ENCODE peak calls at places on chromosomes 1 and 21, in seven cellular contexts. X, E, M, U, R, Q and O are unnamed samples. For H3K9me3, the result is how much of the 10 kb centered on the place peaks cover.

GRCh38 chr1:226939439-226940028 is 560 bp upstream of the COQ8A start:
- DNase-seq in M (peak), R (peak), E (no peak), X (peak), U (peak), Q (peak), O (peak)

GRCh38 chr1:236980673-236981072 is 23.6 kb downstream of the MT1HL1 start:
- DNase-seq in E (no peak), R (no peak), M (no peak), X (no peak), Q (no peak), U (no peak), O (no peak)

GRCh38 chr1:204241050-204241449 is 27.3 kb upstream of the GOLT1A start:
- DNase-seq in M (no peak), E (peak), U (no peak), R (no peak), X (no peak), Q (no peak), O (no peak)

GRCh38 chr1:160776178-160776577 is 19.8 kb upstream of the LY9 start:
- DNase-seq in X (no peak), U (no peak), Q (no peak), E (no peak), M (no peak), R (no peak), O (no peak)

GRCh38 chr21:44299085-44299457 is 782 bp upstream of the PFKL start:
- DNase-seq in Q (no peak), M (no peak), X (no peak), U (no peak), R (no peak), E (peak), O (no peak)

GRCh38 chr1:223189903-223190724 is 47.1 kb upstream of the TLR5 start:
- DNase-seq in M (no peak), X (no peak), Q (no peak), U (peak), E (peak), R (no peak), O (no peak)

GRCh38 chr1:15952317-15953258 is 23.3 kb downstream of the ZBTB17 start:
- DNase-seq in U (no peak), M (no peak), R (no peak), Q (no peak), E (peak), X (peak), O (no peak)

GRCh38 chr1:211537253-211537652 is 41.7 kb downstream of the SLC30A1 start:
- DNase-seq in Q (no peak), M (no peak), R (no peak), U (no peak), E (peak), X (peak), O (no peak)

GRCh38 chr1:33181038-33181861 is 593 bp downstream of the TRIM62 start:
- DNase-seq in R (peak), E (peak), Q (peak), X (peak), U (peak), M (peak), O (peak)

GRCh38 chr1:1429671-1430073 is 5.8 kb upstream of the VWA1 start:
- DNase-seq in Q (no peak), E (peak), R (no peak), M (no peak), U (no peak), X (peak), O (no peak)

GRCh38 chr1:170586942-170587593 is 55.1 kb downstream of the GORAB start:
- DNase-seq in M (no peak), U (no peak), E (peak), R (no peak), X (peak), Q (no peak), O (no peak)

GRCh38 chr1:247247568-247247967 is 8.3 kb upstream of the VN1R5 start:
- DNase-seq in Q (no peak), E (no peak), X (no peak), M (no peak), U (no peak), R (no peak), O (no peak)

GRCh38 chr1:27569088-27569459 is 34.9 kb downstream of the AHDC1 start:
- DNase-seq in U (no peak), E (no peak), M (no peak), R (peak), Q (no peak), X (no peak), O (no peak)
- H3K4me3 ChIP-seq in U (no peak), E (no peak), M (no peak), R (no peak), Q (peak), X (no peak), O (no peak)

DNA sequence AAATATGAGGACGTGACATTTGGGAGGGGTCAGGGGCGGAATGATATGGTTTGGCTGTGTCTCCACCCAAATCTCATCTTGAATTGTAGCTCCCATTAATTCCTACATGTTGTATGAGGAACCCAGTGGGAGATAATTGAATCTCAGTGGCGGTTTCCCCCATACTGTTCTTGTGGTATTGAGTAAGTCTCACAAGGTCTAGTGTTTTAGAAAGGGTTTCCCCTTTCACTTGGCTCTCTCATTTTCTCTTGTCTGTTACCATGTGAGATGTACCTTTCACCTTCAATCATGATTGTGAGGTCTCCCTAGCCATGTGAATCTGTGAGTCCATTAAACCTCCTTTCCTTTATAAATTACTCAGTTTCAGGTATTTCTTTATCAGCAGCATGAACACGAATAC is 663.6 kb upstream of the CHRM3 start:
- DNase-seq in X (no peak), Q (no peak), R (no peak), M (no peak), E (no peak), U (no peak), O (no peak)
- H3K9me3 ChIP-seq in X (under half), Q (under half), R (under half), M (under half), E (under half), U (under half), O (under half)

DNA sequence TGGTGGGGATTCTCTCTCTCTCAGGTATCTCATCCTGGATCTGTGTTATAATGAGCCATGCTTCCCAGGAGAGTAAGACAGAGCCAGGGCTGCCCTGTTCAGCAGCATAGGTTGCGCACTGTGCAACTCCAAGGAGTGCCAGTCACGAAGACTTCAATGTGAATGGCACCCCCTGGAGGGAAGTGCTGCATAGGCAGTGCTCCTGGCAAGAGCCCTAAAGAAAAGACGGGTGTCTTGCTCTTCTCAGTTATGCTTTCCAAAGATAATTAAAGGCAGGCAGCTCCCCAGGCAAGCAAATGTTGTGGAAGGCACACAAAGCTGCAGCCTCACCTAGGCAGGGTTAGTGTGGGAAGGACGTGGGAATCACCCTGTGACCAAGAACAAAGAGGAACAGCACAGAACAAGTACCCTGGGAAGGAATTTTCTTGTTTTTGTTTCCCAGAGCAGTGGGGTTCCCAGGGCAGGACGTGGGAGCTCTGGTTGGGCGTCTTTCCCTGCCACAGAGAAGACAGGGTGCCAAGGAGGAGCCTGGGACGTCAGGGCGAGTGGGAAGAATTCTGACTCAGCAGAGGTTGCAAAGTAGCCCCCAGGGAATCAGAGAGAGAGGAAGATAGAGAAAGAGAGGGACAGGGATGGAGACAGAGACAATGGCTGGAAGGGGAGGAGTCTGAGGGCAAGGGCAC is 120.9 kb downstream of the KCNN3 start:
- DNase-seq in U (no peak), M (no peak), Q (no peak), E (peak), X (peak), R (no peak), O (no peak)
- TF ChIP-seq CTCF in U (no peak), M (no peak), Q (no peak), E (peak), X (peak), R (no peak), O (no peak)

GRCh38 chr1:21324368-21325137 is 34.3 kb upstream of the ECE1 start:
- DNase-seq in E (peak), R (peak), M (peak), Q (peak), X (peak), U (peak), O (peak)
- H3K4me3 ChIP-seq in E (no peak), R (no peak), M (no peak), Q (no peak), X (no peak), U (no peak), O (no peak)

DNA sequence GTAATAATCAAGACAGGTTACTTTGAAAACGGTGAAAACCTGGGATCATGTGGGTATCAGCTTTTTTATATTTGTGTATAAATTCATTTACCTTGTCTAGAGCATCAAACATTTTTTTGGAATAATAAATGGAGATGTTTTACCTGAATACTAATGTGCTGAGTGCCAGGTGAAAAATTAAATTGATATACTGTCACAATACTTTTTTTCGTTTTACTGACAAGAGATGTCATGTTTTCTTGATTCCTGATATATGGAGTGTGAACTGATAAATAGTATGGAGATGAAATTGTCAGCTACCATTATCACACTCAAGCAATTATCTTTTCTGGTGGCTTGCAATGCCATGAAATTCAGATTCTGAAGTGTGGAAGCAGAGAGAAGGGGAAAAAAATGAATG is 47.2 kb upstream of the ZRANB2 start:
- DNase-seq in Q (no peak), E (no peak), X (no peak), R (no peak), M (no peak), U (no peak), O (no peak)
- H3K9me3 ChIP-seq in Q (under half), E (under half), X (under half), R (under half), M (half or more), U (under half), O (under half)

GRCh38 chr1:200540281-200540680 is 80.3 kb downstream of the KIF14 start:
- DNase-seq in R (no peak), E (no peak), X (no peak), Q (no peak), M (no peak), U (no peak), O (no peak)

GRCh38 chr1:200530551-200531261 is 89.8 kb downstream of the KIF14 start:
- DNase-seq in E (no peak), R (no peak), U (no peak), M (no peak), Q (no peak), X (no peak), O (no peak)

GRCh38 chr1:200535605-200536004 is 84.9 kb downstream of the KIF14 start:
- DNase-seq in U (no peak), R (peak), Q (no peak), E (no peak), X (peak), M (no peak), O (peak)
- TF ChIP-seq CTCF in U (no peak), R (no peak), Q (no peak), E (no peak), X (no peak), M (no peak), O (no peak)

DNA sequence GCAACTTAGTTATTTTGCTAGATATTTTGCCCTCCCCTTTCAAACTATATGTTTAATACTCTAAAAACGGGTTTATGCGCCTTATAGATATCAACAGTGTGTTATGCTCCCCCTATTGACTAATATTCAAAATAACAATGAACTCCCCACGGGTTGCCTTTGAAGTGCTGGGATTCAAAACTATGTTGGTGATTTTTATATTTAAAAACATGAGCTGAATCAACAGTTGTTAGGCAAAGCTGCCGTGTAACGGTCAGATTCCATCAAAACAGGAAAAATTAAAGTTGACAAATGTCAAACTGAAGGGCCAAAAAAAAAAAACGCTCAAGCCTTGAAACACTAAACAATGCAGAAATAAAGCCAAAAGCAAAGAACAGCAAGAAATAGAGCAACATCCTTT is 2.5 kb downstream of the TGFBR3 start:
- DNase-seq in Q (no peak), U (no peak), R (no peak), M (no peak), X (peak), E (peak), O (no peak)
- H3K4me3 ChIP-seq in Q (peak), U (no peak), R (no peak), M (peak), X (no peak), E (no peak), O (no peak)

GRCh38 chr1:233279971-233280370 is 15.6 kb downstream of the PCNX2 start:
- DNase-seq in X (no peak), U (no peak), Q (no peak), E (no peak), R (no peak), M (no peak), O (no peak)
- H3K9me3 ChIP-seq in X (under half), U (under half), Q (under half), E (under half), R (under half), M (under half), O (under half)

DNA sequence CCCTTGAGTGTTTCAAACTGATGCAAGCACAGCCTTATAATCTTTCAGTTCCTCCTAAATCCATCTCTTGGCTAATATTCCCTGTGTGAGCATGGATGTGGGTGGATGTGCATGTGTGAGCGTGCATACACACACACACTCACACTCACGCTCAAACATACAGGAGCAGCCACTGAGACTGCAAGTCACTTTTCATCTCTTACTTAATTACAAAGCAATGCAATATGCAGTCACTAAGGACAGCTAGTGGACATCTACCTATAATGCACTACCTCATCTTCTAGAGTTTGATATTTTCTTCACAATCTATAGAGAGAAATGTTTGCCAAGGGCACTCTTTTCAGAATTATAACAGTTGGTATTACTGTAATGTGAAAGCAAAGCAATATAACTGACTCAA is 1.4 kb downstream of the ESRRG start:
- DNase-seq in R (no peak), Q (no peak), U (no peak), X (no peak), E (no peak), M (no peak), O (no peak)
- TF ChIP-seq CTCF in R (no peak), Q (no peak), U (no peak), X (no peak), E (no peak), M (no peak), O (no peak)

GRCh38 chr1:54947540-54947939 is 32.9 kb upstream of the TMEM61 start:
- DNase-seq in R (no peak), Q (no peak), U (no peak), E (no peak), X (no peak), M (no peak), O (no peak)

GRCh38 chr1:54940027-54940426 is 40.4 kb upstream of the TMEM61 start:
- DNase-seq in Q (no peak), R (no peak), X (peak), M (no peak), E (peak), U (no peak), O (no peak)

GRCh38 chr1:54942976-54943375 is 37.5 kb upstream of the TMEM61 start:
- DNase-seq in X (no peak), M (no peak), U (no peak), E (no peak), R (no peak), Q (no peak), O (no peak)

GRCh38 chr1:54945393-54945936 is 35.0 kb upstream of the TMEM61 start:
- DNase-seq in U (no peak), X (no peak), R (no peak), E (no peak), M (no peak), Q (no peak), O (peak)

GRCh38 chr1:54944610-54945392 is 35.6 kb upstream of the TMEM61 start:
- DNase-seq in R (peak), U (peak), X (peak), M (peak), Q (peak), E (peak), O (peak)
- H3K4me3 ChIP-seq in R (no peak), U (no peak), X (no peak), M (no peak), Q (no peak), E (no peak), O (no peak)